ENCODE peak calls at places on chromosome X, in nine cellular contexts. O is mesenchymal stem cell, B is A549, D is GM23248, R is left lung, J is IMR-90, S is OCI-LY7, L is dorsolateral prefrontal cortex, V is aorta. K is an unnamed sample.

GRCh38 chrX:123083924-123084323 is 100.2 kb upstream of the GRIA3 start:
- DNase-seq in O (no peak), B (no peak), D (peak), R (no peak), J (no peak), S (no peak), L (no peak), V (no peak), K (no peak)

GRCh38 chrX:73127700-73128241 is 48.5 kb upstream of the PABPC1L2A start:
- DNase-seq in O (no peak), B (no peak), D (no peak), R (peak), J (no peak), S (no peak), L (no peak), V (no peak), K (no peak)

GRCh38 chrX:112513154-112513553 is 166.6 kb downstream of the LHFPL1 start:
- DNase-seq in O (peak), B (no peak), D (peak), R (no peak), J (peak), S (no peak), L (no peak), V (no peak), K (no peak)

GRCh38 chrX:44332437-44332836 is 11.0 kb downstream of the EFHC2 start:
- DNase-seq in O (no peak), B (no peak), D (no peak), R (no peak), J (no peak), S (no peak), L (no peak), V (no peak), K (no peak)

GRCh38 chrX:41900321-41900720 is 23.0 kb downstream of the CASK start:
- DNase-seq in O (no peak), B (no peak), D (no peak), R (no peak), J (no peak), S (peak), L (no peak), V (no peak), K (no peak)

GRCh38 chrX:72105436-72105835 is 26.3 kb downstream of the RTL5 start:
- DNase-seq in O (no peak), B (no peak), D (no peak), R (no peak), J (no peak), S (no peak), L (no peak), V (no peak), K (no peak)

GRCh38 chrX:39261446-39262147 is 460.3 kb downstream of the MID1IP1 start:
- DNase-seq in O (peak), B (peak), D (peak), R (no peak), J (no peak), S (peak), L (no peak), V (no peak), K (no peak)

GRCh38 chrX:111131572-111131971 is 35.6 kb downstream of the PAK3 start:
- DNase-seq in O (peak), B (no peak), D (no peak), R (no peak), J (peak), S (no peak), L (no peak), V (no peak), K (no peak)

GRCh38 chrX:150018931-150019331 is 80.6 kb upstream of the EOLA2 start:
- DNase-seq in O (peak), B (no peak), D (peak), R (no peak), J (peak), S (no peak), L (no peak), V (no peak), K (no peak)

GRCh38 chrX:115892787-115893671 is 277.5 kb upstream of the AGTR2 start:
- DNase-seq in O (peak), B (no peak), D (peak), R (no peak), J (peak), S (no peak), L (peak), V (peak), K (no peak)

GRCh38 chrX:85992811-85993229 is 54.5 kb downstream of the CHM start:
- DNase-seq in O (peak), B (no peak), D (peak), R (no peak), J (peak), S (no peak), L (no peak), V (no peak), K (no peak)

GRCh38 chrX:19646298-19646697 is 131.0 kb upstream of the MAP3K15 start:
- DNase-seq in O (no peak), B (no peak), D (no peak), R (no peak), J (no peak), S (no peak), L (no peak), V (no peak), K (no peak)

GRCh38 chrX:73214366-73215094 is at the start of gene NAP1L2:
- DNase-seq in O (no peak), B (peak), D (peak), R (peak), J (no peak), S (no peak), L (peak), V (peak), K (no peak)

DNA sequence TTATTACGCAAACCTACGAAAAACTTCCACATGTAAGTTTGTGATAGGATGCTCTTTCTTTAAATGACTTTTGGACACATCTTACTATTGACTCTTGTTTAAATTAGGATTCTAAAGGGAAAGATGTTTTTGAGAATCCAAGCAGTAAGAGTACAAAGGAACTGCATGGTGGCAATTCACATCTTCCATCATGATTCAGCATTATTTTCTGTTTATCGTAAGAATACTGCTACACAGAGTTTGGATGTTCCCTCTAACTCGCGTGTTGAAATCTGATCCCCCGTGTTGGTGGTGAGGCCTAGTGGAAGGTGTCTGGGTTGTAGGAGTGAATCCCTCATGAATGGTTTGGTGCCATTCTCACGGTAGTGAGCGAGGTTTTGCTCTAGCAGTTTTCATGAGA is 371.8 kb upstream of the FTHL17 start:
- DNase-seq in O (no peak), B (no peak), D (no peak), R (no peak), J (no peak), S (no peak), L (no peak), V (no peak), K (no peak)
- H3K27ac ChIP-seq in O (no peak), B (no peak), D (no peak), R (no peak), J (no peak), S (no peak), L (no peak), V (no peak), K (no peak)

GRCh38 chrX:27565992-27566391 is 24.2 kb upstream of the DCAF8L2 start:
- DNase-seq in O (peak), B (no peak), D (no peak), R (no peak), J (peak), S (no peak), L (no peak), V (no peak), K (no peak)

GRCh38 chrX:27575565-27575964 is 14.6 kb upstream of the DCAF8L2 start:
- DNase-seq in O (no peak), B (no peak), D (no peak), R (no peak), J (peak), S (no peak), L (no peak), V (no peak), K (no peak)

GRCh38 chrX:27571164-27571563 is 19.0 kb upstream of the DCAF8L2 start:
- DNase-seq in O (no peak), B (no peak), D (no peak), R (no peak), J (no peak), S (no peak), L (no peak), V (no peak), K (no peak)
- H3K4me3 ChIP-seq in O (no peak), B (no peak), D (no peak), R (no peak), J (no peak), S (no peak), L (no peak), V (no peak), K (no peak)

GRCh38 chrX:139200346-139200745 is 330.2 kb upstream of the F9 start:
- DNase-seq in O (no peak), B (no peak), D (no peak), R (no peak), J (no peak), S (no peak), L (no peak), V (no peak), K (no peak)
- H3K27ac ChIP-seq in O (no peak), B (no peak), D (no peak), R (no peak), J (no peak), S (no peak), L (no peak), V (no peak), K (no peak)

GRCh38 chrX:130524476-130525194 is 122.8 kb downstream of the RBMX2 start:
- DNase-seq in O (no peak), B (no peak), D (no peak), R (no peak), J (no peak), S (no peak), L (no peak), V (no peak), K (no peak)

GRCh38 chrX:130529531-130529930 is 127.7 kb downstream of the RBMX2 start:
- DNase-seq in O (no peak), B (no peak), D (peak), R (no peak), J (no peak), S (no peak), L (no peak), V (no peak), K (no peak)

DNA sequence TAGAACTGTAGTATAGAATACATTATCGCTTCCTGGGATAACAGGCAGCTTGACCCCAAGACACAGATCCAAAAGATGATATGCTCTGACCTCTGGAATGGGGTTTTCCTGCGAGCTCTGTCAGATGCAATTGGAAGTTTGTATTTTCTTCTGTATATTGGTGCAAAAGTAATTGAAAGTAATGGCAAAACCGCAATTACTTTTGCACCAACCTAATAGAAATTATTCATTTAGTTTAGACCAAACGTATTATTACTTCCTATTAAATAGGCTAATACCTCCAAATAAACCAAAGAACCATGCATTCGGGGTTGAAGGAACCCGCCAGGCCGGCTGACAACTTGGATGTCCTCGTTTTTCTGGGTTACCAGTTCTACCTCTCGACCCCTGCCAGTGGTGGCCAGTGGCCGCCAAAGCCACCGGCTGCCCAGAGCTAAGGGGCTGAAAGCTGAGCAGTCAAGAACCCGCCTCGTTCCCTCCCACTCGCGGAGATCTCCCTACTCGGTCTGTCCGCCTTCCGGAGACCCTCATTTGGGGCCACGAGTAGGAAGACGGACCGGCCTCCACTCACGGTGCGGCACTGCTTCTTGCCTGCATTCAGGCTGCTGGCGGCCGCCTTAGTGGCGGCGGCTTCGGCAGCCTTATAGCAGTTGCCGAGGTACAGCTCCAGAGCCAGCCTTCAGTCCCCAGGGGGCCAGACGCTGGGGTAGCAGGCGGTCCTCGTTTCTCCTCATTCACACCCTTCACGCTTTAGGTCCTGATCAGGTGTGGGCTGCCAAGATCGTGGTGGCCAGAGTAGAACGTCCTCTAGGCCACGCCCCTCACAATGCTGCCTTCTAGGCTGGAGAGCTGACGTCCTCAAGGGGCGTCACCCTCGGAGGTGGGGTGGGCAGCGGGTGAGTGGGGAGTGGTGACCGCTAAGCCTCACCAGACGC is 121.9 kb downstream of the RBMX2 start:
- DNase-seq in O (peak), B (no peak), D (no peak), R (no peak), J (no peak), S (no peak), L (peak), V (peak), K (no peak)
- H3K4me3 ChIP-seq in O (peak), B (no peak), D (no peak), R (no peak), J (peak), S (no peak), L (peak), V (no peak), K (no peak)

DNA sequence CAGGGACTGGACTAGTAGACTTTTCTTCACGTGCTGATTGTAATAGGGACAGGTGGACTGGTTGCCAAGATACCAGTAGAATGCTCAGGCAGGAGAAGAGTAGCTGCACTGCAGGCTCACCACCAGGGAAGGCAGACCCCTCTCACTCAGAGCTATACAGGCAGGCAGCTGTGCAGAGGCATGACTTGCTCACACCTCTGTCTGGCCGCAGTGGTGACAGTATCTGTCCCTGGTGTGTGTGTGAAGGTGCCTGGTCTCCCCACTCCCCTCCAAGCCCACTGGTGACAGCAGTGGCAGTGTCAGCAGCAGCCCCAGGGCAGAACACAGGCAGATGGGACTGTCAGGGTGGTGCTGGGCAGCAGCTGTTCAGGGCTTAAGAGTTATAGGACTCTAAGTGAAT is 140.7 kb downstream of the RPS6KA6 start:
- DNase-seq in O (no peak), B (no peak), D (no peak), R (no peak), J (no peak), S (no peak), L (no peak), V (no peak), K (no peak)
- H3K27ac ChIP-seq in O (no peak), B (no peak), D (no peak), R (no peak), J (no peak), S (no peak), L (no peak), V (no peak), K (no peak)